ENCODE peak calls at places on chromosomes 1 and 21, in five cellular contexts. T is HCT116; N is CD4-positive, alpha-beta T cell; S is neural progenitor cell; J is left ventricle myocardium inferior. Q is an unnamed sample.
A peak's percentile ranks its signal among the peaks of the same experiment; 100 is the strongest.

GRCh38 chr1:117570988-117571409 is 34.8 kb upstream of the TENT5C start:
- DNase-seq in S (no peak), J (no peak), N (no peak), T (no peak), Q (no peak)

GRCh38 chr1:93463960-93464359 is 16.0 kb downstream of the FNBP1L start:
- DNase-seq in N (no peak), S (no peak), T (no peak), J (no peak), Q (no peak)

GRCh38 chr1:201890806-201891450 is 2.2 kb downstream of the SHISA4 start:
- DNase-seq in S (no peak), J (no peak), T (no peak), N (no peak), Q (no peak)

GRCh38 chr1:208268541-208269337 is 24.6 kb upstream of the PLXNA2 start:
- DNase-seq in T (no peak), N (no peak), S (no peak), J (no peak), Q (no peak)

GRCh38 chr1:93576346-93576745 is 105.3 kb downstream of the BCAR3 start:
- DNase-seq in J (peak; percentile 36), N (no peak), S (peak; percentile 57), T (no peak), Q (no peak)

GRCh38 chr1:241423541-241424479 is 66.8 kb upstream of the RGS7 start:
- DNase-seq in J (no peak), N (no peak), S (peak; percentile 69), T (no peak), Q (peak; percentile 75)

GRCh38 chr1:33181038-33181861 is 593 bp downstream of the TRIM62 start:
- DNase-seq in T (no peak), J (peak; percentile 56), N (peak; percentile 10), S (peak; percentile 79), Q (peak; percentile 72)

GRCh38 chr1:56258395-56258794 is 321.0 kb downstream of the PLPP3 start:
- DNase-seq in J (no peak), S (peak; percentile 4), N (no peak), T (no peak), Q (no peak)

GRCh38 chr1:41380979-41381690 is 19.9 kb downstream of the FOXO6 start:
- DNase-seq in S (peak; percentile 57), T (peak; percentile 18), J (peak; percentile 61), N (no peak), Q (no peak)

GRCh38 chr1:67771152-67771551 is 62.1 kb downstream of the GNG12 start:
- DNase-seq in J (no peak), N (no peak), S (no peak), T (no peak), Q (no peak)

GRCh38 chr1:26081267-26082019 is 14.0 kb upstream of the TRIM63 start:
- DNase-seq in J (peak; percentile 62), T (no peak), S (no peak), N (no peak), Q (no peak)

GRCh38 chr1:247487057-247487456 is 29.2 kb upstream of the OR2B11 start:
- DNase-seq in S (peak; percentile 49), J (no peak), N (peak; percentile 2), T (peak; percentile 26), Q (peak; percentile 6)

GRCh38 chr1:207968521-207968944 is 57.6 kb upstream of the CD34 start:
- DNase-seq in J (no peak), N (no peak), T (no peak), S (no peak), Q (no peak)

GRCh38 chr1:183498342-183498991 is 26.2 kb downstream of the SMG7 start:
- DNase-seq in S (no peak), T (no peak), J (no peak), N (no peak), Q (no peak)

GRCh38 chr1:86507935-86508582 is 38.8 kb upstream of the CLCA4 start:
- DNase-seq in J (no peak), S (peak; percentile 54), T (peak; percentile 19), N (no peak), Q (peak; percentile 12)

GRCh38 chr1:234535763-234536515 is 57.0 kb upstream of the TARBP1 start:
- DNase-seq in N (no peak), S (peak; percentile 61), J (peak; percentile 69), T (no peak), Q (no peak)

GRCh38 chr1:77831976-77832695 is 52.7 kb downstream of the MIGA1 start:
- DNase-seq in N (no peak), S (no peak), T (no peak), J (no peak), Q (no peak)

GRCh38 chr1:221765527-221765926 is 23.6 kb upstream of the DUSP10 start:
- DNase-seq in T (no peak), N (no peak), J (no peak), S (no peak), Q (no peak)

GRCh38 chr1:20336105-20336605 is 45.5 kb downstream of the VWA5B1 start:
- DNase-seq in T (no peak), S (no peak), N (no peak), J (no peak), Q (no peak)

GRCh38 chr1:189686288-189686687 is 791.4 kb downstream of the BRINP3 start:
- DNase-seq in N (no peak), J (no peak), T (no peak), S (no peak), Q (no peak)

GRCh38 chr1:231885209-231885854 is 258.7 kb downstream of the DISC1 start:
- DNase-seq in J (no peak), T (no peak), N (no peak), S (no peak), Q (no peak)

GRCh38 chr1:224057461-224058199 is 56.3 kb upstream of the FBXO28 start:
- DNase-seq in S (no peak), N (no peak), J (no peak), T (no peak), Q (no peak)

GRCh38 chr21:28283652-28284490 is 708.8 kb downstream of the LTN1 start:
- DNase-seq in S (no peak), J (no peak), N (no peak), T (no peak), Q (no peak)

GRCh38 chr1:155334980-155335379 is 14.3 kb downstream of the RUSC1 start:
- DNase-seq in S (no peak), J (no peak), N (no peak), T (no peak), Q (no peak)

GRCh38 chr1:201229771-201230635 is 39.4 kb downstream of the IGFN1 start:
- DNase-seq in N (no peak), S (no peak), T (peak; percentile 15), J (no peak), Q (no peak)

GRCh38 chr1:204130989-204131892 is 20.6 kb downstream of the ETNK2 start:
- DNase-seq in N (no peak), S (no peak), J (no peak), T (peak; percentile 38), Q (no peak)
- TF ChIP-seq CTCF in N (no peak), S (no peak), J (no peak), T (peak; percentile 20), Q (no peak)

GRCh38 chr1:17851075-17851474 is 95.9 kb downstream of the ACTL8 start:
- DNase-seq in S (no peak), T (no peak), N (no peak), J (no peak), Q (no peak)

GRCh38 chr1:17856496-17857108 is 101.5 kb downstream of the ACTL8 start:
- DNase-seq in J (no peak), S (no peak), T (no peak), N (no peak), Q (no peak)

GRCh38 chr1:17849216-17849615 is 94.1 kb downstream of the ACTL8 start:
- DNase-seq in T (no peak), J (no peak), N (no peak), S (no peak), Q (no peak)

GRCh38 chr1:17853241-17853640 is 98.1 kb downstream of the ACTL8 start:
- DNase-seq in T (no peak), N (no peak), J (no peak), S (no peak), Q (no peak)

DNA sequence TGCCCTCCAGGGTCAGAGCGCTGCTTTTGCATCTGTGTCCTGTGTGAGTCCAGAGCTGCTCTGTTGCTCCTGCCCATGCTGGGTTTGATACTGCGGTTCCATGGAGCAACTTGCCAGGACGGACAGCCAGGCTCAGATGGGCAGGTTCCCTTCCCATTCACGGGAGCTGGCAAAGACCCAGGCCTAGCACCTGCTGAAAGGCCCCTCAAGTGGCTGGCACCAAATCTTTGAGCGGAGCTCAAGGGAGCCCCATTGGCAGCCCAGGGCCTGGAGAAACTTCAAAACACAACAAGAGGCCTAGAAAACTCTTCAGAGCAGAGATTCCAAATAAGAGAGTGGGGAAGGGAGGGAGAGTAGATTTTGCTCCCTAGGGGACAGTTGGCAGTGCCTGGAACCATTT is 97.2 kb downstream of the ACTL8 start:
- DNase-seq in J (no peak), S (no peak), N (no peak), T (no peak), Q (no peak)
- TF ChIP-seq CTCF in J (no peak), S (no peak), N (no peak), T (no peak), Q (no peak)

GRCh38 chr1:236009857-236010256 is 55.0 kb downstream of the NID1 start:
- DNase-seq in T (no peak), N (no peak), J (no peak), S (no peak), Q (no peak)

GRCh38 chr1:236011641-236012040 is 53.2 kb downstream of the NID1 start:
- DNase-seq in T (no peak), S (no peak), J (no peak), N (no peak), Q (no peak)

GRCh38 chr1:236007781-236008180 is 57.1 kb downstream of the NID1 start:
- DNase-seq in J (no peak), N (no peak), T (no peak), S (no peak), Q (no peak)

GRCh38 chr1:236009193-236009592 is 55.7 kb downstream of the NID1 start:
- DNase-seq in T (no peak), S (no peak), J (no peak), N (no peak), Q (no peak)

GRCh38 chr1:236010443-236010842 is 54.4 kb downstream of the NID1 start:
- DNase-seq in T (no peak), S (no peak), N (no peak), J (no peak), Q (no peak)
- TF ChIP-seq CTCF in T (no peak), S (no peak), N (no peak), J (no peak), Q (no peak)

DNA sequence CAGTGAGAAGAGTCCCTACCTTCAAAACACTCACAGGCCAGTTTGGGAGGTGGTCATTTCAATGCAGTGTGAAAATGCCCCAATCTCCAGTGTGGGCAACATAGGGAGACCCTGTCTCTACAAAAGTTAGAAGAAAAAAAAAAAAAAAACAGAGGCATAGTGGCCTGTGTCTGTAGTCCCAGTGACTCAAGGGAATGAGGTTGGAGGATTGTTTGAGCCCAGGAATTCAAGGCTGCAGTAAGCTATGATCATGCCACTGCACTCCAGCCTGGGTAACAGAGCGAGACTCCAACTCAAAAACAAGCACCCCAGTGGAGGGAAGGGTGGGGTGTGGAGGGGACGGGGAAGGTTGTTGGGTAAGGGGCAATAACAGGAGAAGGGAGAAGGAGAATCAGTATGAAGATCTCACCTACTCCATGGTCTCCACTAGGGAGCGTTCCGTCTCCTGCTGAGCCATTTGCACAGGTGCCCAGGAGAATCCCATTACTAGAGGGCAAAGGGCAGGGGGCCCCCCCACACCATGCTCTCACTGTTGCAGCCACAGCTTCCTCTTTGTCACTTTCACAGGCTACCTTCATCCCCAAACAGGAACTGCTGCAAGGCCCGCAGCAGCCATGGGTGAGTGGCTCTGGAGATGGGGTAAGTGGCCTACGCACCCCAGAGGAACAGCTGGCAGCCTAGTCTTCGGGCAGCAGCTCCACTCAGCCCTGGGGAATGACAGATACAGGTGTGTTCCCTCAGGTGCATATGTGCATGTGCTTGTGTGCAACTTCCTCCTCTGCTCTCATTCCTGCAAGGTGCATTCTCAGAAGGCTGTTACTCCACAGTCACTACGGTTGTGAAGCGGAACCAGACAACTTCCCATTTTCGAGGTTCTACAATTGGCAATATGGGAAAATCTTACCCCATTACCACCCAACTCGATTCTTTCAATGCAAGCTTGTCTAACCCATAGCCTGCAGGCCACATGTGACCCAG is 87.9 kb upstream of the LYST start:
- DNase-seq in J (peak; percentile 28), N (peak; percentile 28), S (no peak), T (no peak), Q (peak; percentile 13)
- TF ChIP-seq CTCF in J (no peak), N (no peak), S (no peak), T (no peak), Q (no peak)

Q was measured in nephron progenitor cell.